ENCODE peak calls at places on chromosomes 2 and 18, in seven cellular contexts. G, Q, M, R, B, A and T are unnamed samples.

GRCh38 chr2:33765122-33765521 is 166.0 kb upstream of the FAM98A start:
- DNase-seq in B (peak), R (no peak), M (no peak), G (no peak), Q (no peak), A (no peak), T (no peak)

GRCh38 chr2:125516496-125517109 is 1139.4 kb upstream of the GYPC start:
- DNase-seq in G (no peak), R (no peak), Q (no peak), M (peak), A (no peak), B (peak), T (no peak)

GRCh38 chr18:44841221-44841620 is 160.5 kb downstream of the SETBP1 start:
- DNase-seq in A (no peak), B (no peak), M (no peak), R (no peak), G (no peak), Q (no peak), T (no peak)

GRCh38 chr2:238573065-238573778 is 146.5 kb downstream of the ASB1 start:
- DNase-seq in R (no peak), M (no peak), B (no peak), Q (no peak), G (no peak), A (no peak), T (no peak)

GRCh38 chr2:239566162-239566994 is 165.6 kb upstream of the HDAC4 start:
- DNase-seq in G (no peak), Q (peak), M (no peak), A (no peak), B (no peak), R (no peak), T (no peak)

GRCh38 chr2:121527009-121527682 is 3.5 kb upstream of the RNU4ATAC start:
- DNase-seq in B (no peak), G (no peak), R (no peak), Q (no peak), A (no peak), M (no peak), T (no peak)

GRCh38 chr2:55519908-55520885 is 679 bp downstream of the CFAP36 start:
- DNase-seq in M (peak), G (no peak), B (peak), R (no peak), Q (no peak), A (no peak), T (no peak)

GRCh38 chr2:46230115-46230571 is 67.1 kb upstream of the EPAS1 start:
- DNase-seq in Q (no peak), B (peak), G (no peak), A (peak), M (no peak), R (no peak), T (no peak)

GRCh38 chr2:219344756-219345458 is 12.4 kb upstream of the RESP18 start:
- DNase-seq in G (no peak), R (peak), A (peak), B (peak), M (peak), Q (peak), T (no peak)

GRCh38 chr2:38076250-38076709 is 329 bp upstream of the CYP1B1 start:
- DNase-seq in M (peak), R (peak), A (peak), B (peak), G (no peak), Q (peak), T (peak)

GRCh38 chr2:209536363-209536762 is 112.5 kb downstream of the MAP2 start:
- DNase-seq in A (no peak), G (no peak), M (no peak), B (no peak), R (no peak), Q (no peak), T (no peak)

GRCh38 chr2:232349546-232349945 is 29.0 kb upstream of the ALPP start:
- DNase-seq in G (no peak), M (no peak), R (no peak), Q (peak), A (peak), B (no peak), T (no peak)

GRCh38 chr2:177577075-177577474 is 184.5 kb downstream of the AGPS start:
- DNase-seq in A (no peak), R (no peak), G (no peak), Q (no peak), B (no peak), M (no peak), T (no peak)

GRCh38 chr2:151782378-151783132 is 45.7 kb downstream of the ARL5A start:
- DNase-seq in M (no peak), A (no peak), Q (no peak), G (no peak), B (no peak), R (no peak), T (no peak)

GRCh38 chr18:48138660-48139426 is 208.4 kb upstream of the SMAD2 start:
- DNase-seq in R (no peak), Q (peak), G (no peak), B (no peak), M (no peak), A (no peak), T (no peak)

GRCh38 chr2:85791704-85792565 is 38.1 kb downstream of the ATOH8 start:
- DNase-seq in R (peak), Q (peak), B (no peak), M (peak), A (no peak), G (no peak), T (no peak)

GRCh38 chr2:85794491-85795121 is 40.8 kb downstream of the ATOH8 start:
- DNase-seq in G (no peak), R (peak), Q (peak), M (no peak), A (no peak), B (no peak), T (no peak)

GRCh38 chr2:85794038-85794441 is 40.2 kb downstream of the ATOH8 start:
- DNase-seq in M (no peak), A (no peak), B (no peak), G (no peak), R (no peak), Q (no peak), T (no peak)

GRCh38 chr2:85792783-85793441 is 39.1 kb downstream of the ATOH8 start:
- DNase-seq in G (no peak), B (no peak), M (peak), Q (peak), A (no peak), R (peak), T (no peak)

GRCh38 chr2:85793584-85793983 is 39.8 kb downstream of the ATOH8 start:
- DNase-seq in G (no peak), A (no peak), B (no peak), Q (no peak), M (no peak), R (no peak), T (no peak)
- TF ChIP-seq CTCF in G (no peak), A (no peak), B (no peak), Q (no peak), M (no peak), R (no peak), T (no peak)

DNA sequence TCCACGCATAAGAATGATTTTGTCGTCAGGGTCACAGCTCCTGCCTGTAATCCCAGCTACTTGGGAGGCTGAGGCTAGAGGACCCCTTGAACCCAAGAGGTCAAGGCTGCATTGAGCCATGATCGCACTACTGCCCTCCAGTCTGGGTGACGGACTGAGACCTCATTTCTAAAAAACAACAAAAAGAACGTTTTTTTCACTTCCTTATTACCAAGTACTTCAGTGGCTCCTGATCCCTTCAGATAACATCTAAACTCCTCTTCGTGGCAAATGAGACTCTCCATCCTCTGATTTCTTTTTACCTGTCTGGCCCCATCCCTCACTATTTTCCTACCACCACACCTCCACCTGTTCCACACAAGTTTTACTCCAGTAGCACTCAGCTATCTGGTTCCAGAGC is 105.4 kb upstream of the TLK1 start:
- DNase-seq in G (no peak), M (no peak), Q (no peak), B (no peak), R (no peak), A (no peak), T (no peak)
- H3K4me3 ChIP-seq in G (no peak), M (no peak), Q (no peak), B (no peak), R (no peak), A (no peak), T (no peak)

GRCh38 chr2:73855526-73855925 is 26.8 kb downstream of the STAMBP start:
- DNase-seq in B (no peak), A (no peak), M (no peak), G (no peak), Q (no peak), R (no peak), T (no peak)

GRCh38 chr2:73850009-73850408 is 21.2 kb downstream of the STAMBP start:
- DNase-seq in M (no peak), G (no peak), R (no peak), A (no peak), Q (no peak), B (no peak), T (no peak)

GRCh38 chr2:73856214-73856613 is 27.5 kb downstream of the STAMBP start:
- DNase-seq in A (no peak), B (no peak), Q (no peak), R (no peak), G (peak), M (peak), T (no peak)

GRCh38 chr2:73852020-73852419 is 23.3 kb downstream of the STAMBP start:
- DNase-seq in M (peak), A (no peak), R (no peak), Q (no peak), B (peak), G (no peak), T (no peak)

GRCh38 chr2:73851274-73851673 is 22.5 kb downstream of the STAMBP start:
- DNase-seq in G (no peak), Q (no peak), M (no peak), B (no peak), R (no peak), A (no peak), T (no peak)
- TF ChIP-seq CTCF in G (no peak), Q (no peak), M (peak), B (peak), R (no peak), A (no peak), T (peak)

GRCh38 chr2:25131567-25132295 is 36.6 kb downstream of the POMC start:
- DNase-seq in Q (no peak), B (peak), M (no peak), R (no peak), G (no peak), A (no peak), T (no peak)
- H3K4me3 ChIP-seq in Q (peak), B (no peak), M (peak), R (no peak), G (no peak), A (peak), T (no peak)

GRCh38 chr2:241217320-241218031 is 29.0 kb downstream of the ANO7 start:
- DNase-seq in A (peak), G (no peak), M (peak), R (peak), Q (peak), B (peak), T (no peak)

GRCh38 chr2:241219030-241219382 is 30.5 kb downstream of the ANO7 start:
- DNase-seq in G (no peak), M (no peak), B (no peak), Q (no peak), A (no peak), R (no peak), T (no peak)

GRCh38 chr2:241219856-241220356 is 31.4 kb downstream of the ANO7 start:
- DNase-seq in B (no peak), G (no peak), Q (no peak), R (no peak), M (no peak), A (no peak), T (no peak)

GRCh38 chr2:241216211-241216761 is 27.8 kb downstream of the ANO7 start:
- DNase-seq in R (no peak), Q (no peak), M (no peak), G (no peak), B (no peak), A (no peak), T (no peak)

GRCh38 chr2:241218131-241219029 is 29.9 kb downstream of the ANO7 start:
- DNase-seq in G (no peak), M (peak), R (no peak), Q (no peak), B (peak), A (peak), T (no peak)
- TF ChIP-seq CTCF in G (peak), M (no peak), R (no peak), Q (no peak), B (peak), A (no peak), T (no peak)

GRCh38 chr2:68448671-68449394 is 18.3 kb downstream of the FBXO48 start:
- DNase-seq in B (no peak), A (no peak), R (no peak), Q (peak), M (no peak), G (no peak), T (no peak)
- H3K4me3 ChIP-seq in B (no peak), A (no peak), R (no peak), Q (no peak), M (no peak), G (no peak), T (no peak)

GRCh38 chr2:202056611-202057010 is 16.4 kb upstream of the KIAA2012 start:
- DNase-seq in G (no peak), Q (no peak), M (peak), B (no peak), A (no peak), R (no peak), T (no peak)
- TF ChIP-seq CTCF in G (no peak), Q (no peak), M (peak), B (peak), A (no peak), R (no peak), T (peak)